ENCODE peak calls at places on chromosomes 12 and 14, in nine cellular contexts. Q is thoracic aorta, H is AG04450, N is astrocyte, Z is pancreas, A is neural progenitor cell, W is lower lobe of right lung, Y is brain microvascular endothelial cell, R is NB4. V is an unnamed sample.
A peak's percentile ranks its signal among the peaks of the same experiment; 100 is the strongest.

GRCh38 chr12:121390856-121391255 is 9.1 kb upstream of the RNF34 start:
- DNase-seq in Y (no peak), R (no peak), H (no peak), N (no peak), Q (no peak), Z (no peak), A (no peak), W (no peak), V (no peak)

GRCh38 chr12:121124402-121125109 is 8.1 kb upstream of the P2RX7 start:
- DNase-seq in R (peak; percentile 31), W (no peak), Q (no peak), Z (peak; percentile 14), H (peak; percentile 49), Y (peak; percentile 95), N (peak; percentile 92), A (no peak), V (peak; percentile 52)

GRCh38 chr12:88775742-88776151 is 195.5 kb upstream of the KITLG start:
- DNase-seq in W (no peak), Y (no peak), A (no peak), Z (peak; percentile 32), Q (no peak), H (no peak), N (no peak), R (no peak), V (no peak)

GRCh38 chr14:58919262-58919661 is 269.2 kb upstream of the DAAM1 start:
- DNase-seq in Q (no peak), W (no peak), Y (no peak), H (no peak), A (peak; percentile 27), N (no peak), R (no peak), Z (no peak), V (no peak)

GRCh38 chr14:74667758-74668157 is 45.1 kb downstream of the AREL1 start:
- DNase-seq in H (no peak), W (no peak), Q (no peak), Z (no peak), Y (peak; percentile 58), R (no peak), N (peak; percentile 86), A (no peak), V (no peak)

GRCh38 chr12:75722714-75723200 is 211.3 kb upstream of the KRR1 start:
- DNase-seq in W (no peak), Y (peak; percentile 87), N (peak; percentile 93), R (peak; percentile 91), H (peak; percentile 48), Z (peak; percentile 25), Q (peak; percentile 19), A (no peak), V (no peak)

GRCh38 chr12:122847921-122848421 is 12.7 kb downstream of the HIP1R start:
- DNase-seq in Y (no peak), R (no peak), A (no peak), Q (no peak), W (peak; percentile 23), Z (no peak), H (no peak), N (no peak), V (no peak)

GRCh38 chr14:65377576-65377975 is 35.0 kb upstream of the FUT8 start:
- DNase-seq in N (no peak), Y (no peak), W (no peak), A (no peak), R (peak; percentile 32), Q (no peak), Z (no peak), H (no peak), V (no peak)

GRCh38 chr14:28603606-28604005 is 163.0 kb upstream of the FOXG1 start:
- DNase-seq in Y (no peak), A (no peak), H (no peak), W (no peak), R (no peak), Q (no peak), Z (no peak), N (peak; percentile 22), V (no peak)

GRCh38 chr14:30267141-30267540 is 291.8 kb upstream of the G2E3 start:
- DNase-seq in Q (no peak), A (no peak), N (peak; percentile 49), Z (no peak), H (no peak), Y (no peak), W (no peak), R (no peak), V (no peak)

GRCh38 chr14:30264161-30264560 is 294.8 kb upstream of the G2E3 start:
- DNase-seq in N (no peak), W (no peak), Q (no peak), A (no peak), H (no peak), Y (no peak), R (no peak), Z (no peak), V (no peak)

GRCh38 chr14:30260772-30261607 is 298.0 kb upstream of the G2E3 start:
- DNase-seq in R (no peak), H (no peak), N (no peak), Q (no peak), Z (no peak), Y (no peak), W (no peak), A (peak; percentile 29), V (no peak)

GRCh38 chr14:30270200-30271161 is 288.5 kb upstream of the G2E3 start:
- DNase-seq in Q (peak; percentile 27), R (peak; percentile 72), A (peak; percentile 96), Z (peak; percentile 84), W (peak; percentile 81), H (peak; percentile 61), Y (peak; percentile 79), N (peak; percentile 57), V (no peak)

DNA sequence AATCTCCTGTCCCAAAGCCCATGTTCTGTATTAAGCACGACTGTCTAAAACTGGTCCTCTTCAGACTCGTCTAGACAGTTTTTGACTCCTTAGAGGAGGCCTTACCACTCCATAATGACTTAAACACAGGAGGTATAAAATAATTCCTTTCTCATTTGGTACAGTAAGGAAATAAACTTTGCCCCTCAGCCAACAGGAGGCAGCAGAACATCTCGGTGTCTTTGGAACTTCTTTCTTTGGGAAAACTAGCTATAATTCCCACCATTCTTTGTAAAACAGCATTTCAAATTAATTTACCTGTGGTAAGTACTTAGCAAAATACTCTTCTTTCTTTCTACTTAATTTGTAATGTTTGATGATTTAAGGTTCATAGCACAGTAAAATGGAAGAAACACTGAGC is 292.7 kb upstream of the G2E3 start:
- DNase-seq in Z (no peak), R (no peak), Y (no peak), A (no peak), Q (no peak), N (no peak), W (no peak), H (no peak), V (no peak)
- TF ChIP-seq CTCF in Z (no peak), R (no peak), Y (no peak), A (peak; percentile 45), Q (no peak), N (no peak), W (no peak), H (no peak), V (no peak)

DNA sequence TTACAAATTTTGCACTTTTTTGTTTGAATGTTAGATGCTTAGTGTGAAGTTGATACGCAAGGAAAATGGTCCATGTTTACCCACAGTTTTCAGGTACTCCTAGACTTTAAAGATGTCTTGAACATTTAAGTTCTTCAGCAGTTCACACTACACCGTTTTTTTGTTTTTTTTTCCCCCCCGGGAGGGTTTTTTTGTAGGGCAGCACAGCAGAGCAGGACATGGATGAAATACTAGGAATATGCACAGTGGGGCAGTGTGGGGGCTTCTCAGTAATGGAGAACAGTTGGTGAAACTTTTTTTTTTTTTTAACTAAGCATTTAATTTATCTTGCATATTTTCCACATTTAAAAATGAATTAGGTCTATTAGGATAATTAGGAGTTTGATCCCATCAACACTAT is 4.9 kb downstream of the RAN start:
- DNase-seq in Q (no peak), R (no peak), W (no peak), Z (no peak), Y (no peak), A (no peak), H (no peak), N (no peak), V (no peak)
- H3K4me3 ChIP-seq in Q (no peak overlapping the region), R (no peak overlapping the region), W (no peak overlapping the region), Z (no peak overlapping the region), Y (no peak overlapping the region), A (no peak overlapping the region), H (no peak overlapping the region), N (no peak overlapping the region), V (no peak overlapping the region)

GRCh38 chr14:91254456-91254855 is 10.0 kb upstream of the GPR68 start:
- DNase-seq in R (peak; percentile 71), Z (no peak), H (no peak), A (no peak), Y (no peak), N (no peak), W (no peak), Q (no peak), V (no peak)

GRCh38 chr14:91250912-91251311 is 6.4 kb upstream of the GPR68 start:
- DNase-seq in Z (no peak), A (no peak), Y (no peak), H (no peak), W (peak; percentile 32), R (no peak), Q (no peak), N (no peak), V (no peak)

GRCh38 chr14:91253795-91254323 is 9.4 kb upstream of the GPR68 start:
- DNase-seq in A (no peak), N (no peak), Q (no peak), Z (no peak), H (no peak), W (no peak), R (peak; percentile 49), Y (no peak), V (no peak)

GRCh38 chr14:91255026-91255695 is 10.7 kb upstream of the GPR68 start:
- DNase-seq in Y (no peak), A (no peak), Q (no peak), N (no peak), W (no peak), H (no peak), Z (no peak), R (no peak), V (no peak)

GRCh38 chr14:91252901-91253794 is 8.6 kb upstream of the GPR68 start:
- DNase-seq in H (no peak), R (peak; percentile 52), Y (no peak), A (peak; percentile 84), Q (no peak), N (no peak), Z (peak; percentile 30), W (peak; percentile 63), V (no peak)
- TF ChIP-seq CTCF in H (peak; percentile 26), R (no peak), Y (peak; percentile 48), A (peak; percentile 52), Q (no peak), N (no peak), Z (no peak), W (no peak), V (peak; percentile 30)

DNA sequence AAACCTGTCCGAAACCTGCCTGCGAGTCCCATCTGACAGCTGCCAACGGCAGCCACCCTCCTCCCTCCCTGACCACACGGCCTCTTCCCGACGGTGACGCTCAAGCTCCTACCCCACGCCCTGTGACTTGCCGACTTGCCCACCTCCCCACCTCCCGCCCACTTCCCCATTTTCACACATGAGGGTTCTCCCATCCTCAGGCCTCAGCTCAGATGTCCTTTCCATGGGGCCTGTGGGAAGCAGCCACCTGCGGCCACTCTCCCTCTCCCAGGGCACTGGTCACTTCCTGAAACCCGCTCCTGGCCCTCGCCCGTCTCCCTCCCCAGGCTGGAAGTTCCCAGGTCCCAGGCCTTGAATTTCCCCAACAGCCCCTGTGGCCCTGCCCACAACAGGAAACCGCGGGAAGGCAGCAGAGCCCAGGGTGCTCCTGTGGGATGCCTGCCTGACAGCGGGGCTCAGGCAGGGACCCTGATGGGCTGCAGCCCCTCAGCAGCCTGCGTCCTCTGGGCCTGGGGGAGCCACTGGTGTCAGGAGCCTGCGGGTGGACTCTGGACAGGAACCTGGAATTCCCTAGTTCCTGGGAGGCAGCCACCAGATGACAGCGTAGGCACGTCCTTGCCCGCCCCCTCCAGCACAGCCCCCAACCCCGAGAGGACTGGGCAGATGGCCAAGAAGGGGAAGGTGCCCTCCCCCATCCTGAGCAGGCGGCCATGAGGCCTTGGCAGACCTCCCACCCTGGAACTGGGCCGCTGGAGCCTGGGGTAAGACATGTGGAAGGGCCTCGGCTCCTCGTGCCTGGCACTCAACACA is 60.6 kb upstream of the FBRSL1 start:
- DNase-seq in Y (no peak), Q (no peak), R (peak; percentile 92), N (no peak), A (peak; percentile 43), H (no peak), Z (peak; percentile 93), W (no peak), V (no peak)
- H3K4me3 ChIP-seq in Y (no peak overlapping the region), Q (no peak overlapping the region), R (peak overlapping the region; percentile 21), N (no peak overlapping the region), A (peak overlapping the region; percentile 14), H (no peak overlapping the region), Z (peak overlapping the region; percentile 5), W (no peak overlapping the region), V (no peak overlapping the region)